ENCODE peak calls at places on chromosomes 3 and 15, in eight cellular contexts. One of them, this sample, is unnamed.

GRCh38 chr3:159654183-159655134 is 334.2 kb upstream of the IL12A start:
- DNase-seq in HepG2: no peak
- DNase-seq in A549: no peak
- DNase-seq in HCT116: no peak
- DNase-seq in endothelial cell of umbilical vein: no peak
- DNase-seq in K562: no peak
- DNase-seq in GM12878: no peak
- DNase-seq in H1: no peak
- DNase-seq in this sample: no peak

GRCh38 chr3:71358243-71358642 is 225.3 kb downstream of the FOXP1 start:
- DNase-seq in HepG2: no peak
- DNase-seq in A549: no peak
- DNase-seq in HCT116: no peak
- DNase-seq in endothelial cell of umbilical vein: no peak
- DNase-seq in K562: no peak
- DNase-seq in GM12878: no peak
- DNase-seq in H1: no peak
- DNase-seq in this sample: no peak

GRCh38 chr3:153343988-153344782 is 182.2 kb downstream of the RAP2B start:
- DNase-seq in HepG2: no peak
- DNase-seq in A549: no peak
- DNase-seq in HCT116: no peak
- DNase-seq in endothelial cell of umbilical vein: no peak
- DNase-seq in K562: no peak
- DNase-seq in GM12878: no peak
- DNase-seq in H1: no peak
- DNase-seq in this sample: no peak

GRCh38 chr3:126540342-126540849 is 16.4 kb downstream of the CHST13 start:
- DNase-seq in HepG2: no peak
- DNase-seq in A549: peak
- DNase-seq in HCT116: peak
- DNase-seq in endothelial cell of umbilical vein: peak
- DNase-seq in K562: no peak
- DNase-seq in GM12878: no peak
- DNase-seq in H1: no peak
- DNase-seq in this sample: peak

GRCh38 chr3:149004622-149005021 is 13.3 kb downstream of the GYG1 start:
- DNase-seq in HepG2: no peak
- DNase-seq in A549: no peak
- DNase-seq in HCT116: no peak
- DNase-seq in endothelial cell of umbilical vein: no peak
- DNase-seq in K562: no peak
- DNase-seq in GM12878: no peak
- DNase-seq in H1: no peak
- DNase-seq in this sample: no peak

GRCh38 chr3:130084581-130084980 is 3.0 kb downstream of the ALG1L2 start:
- DNase-seq in HepG2: no peak
- DNase-seq in A549: no peak
- DNase-seq in HCT116: no peak
- DNase-seq in endothelial cell of umbilical vein: no peak
- DNase-seq in K562: peak
- DNase-seq in GM12878: no peak
- DNase-seq in H1: no peak
- DNase-seq in this sample: no peak

GRCh38 chr3:40258555-40258954 is 51.0 kb upstream of the EIF1B start:
- DNase-seq in HepG2: no peak
- DNase-seq in A549: peak
- DNase-seq in HCT116: peak
- DNase-seq in endothelial cell of umbilical vein: no peak
- DNase-seq in K562: no peak
- DNase-seq in GM12878: no peak
- DNase-seq in H1: peak
- DNase-seq in this sample: peak

GRCh38 chr3:172357850-172358754 is 90.2 kb downstream of the GHSR start:
- DNase-seq in HepG2: no peak
- DNase-seq in A549: no peak
- DNase-seq in HCT116: no peak
- DNase-seq in endothelial cell of umbilical vein: no peak
- DNase-seq in K562: no peak
- DNase-seq in GM12878: no peak
- DNase-seq in H1: no peak
- DNase-seq in this sample: peak

GRCh38 chr3:52095990-52096775 is 39.8 kb upstream of the DUSP7 start:
- DNase-seq in HepG2: no peak
- DNase-seq in A549: no peak
- DNase-seq in HCT116: no peak
- DNase-seq in endothelial cell of umbilical vein: no peak
- DNase-seq in K562: no peak
- DNase-seq in GM12878: no peak
- DNase-seq in H1: no peak
- DNase-seq in this sample: no peak

GRCh38 chr3:52094591-52095485 is 38.5 kb upstream of the DUSP7 start:
- DNase-seq in HepG2: no peak
- DNase-seq in A549: no peak
- DNase-seq in HCT116: no peak
- DNase-seq in endothelial cell of umbilical vein: no peak
- DNase-seq in K562: no peak
- DNase-seq in GM12878: no peak
- DNase-seq in H1: no peak
- DNase-seq in this sample: no peak

GRCh38 chr3:52102934-52103333 is 46.6 kb upstream of the DUSP7 start:
- DNase-seq in HepG2: no peak
- DNase-seq in A549: no peak
- DNase-seq in HCT116: no peak
- DNase-seq in endothelial cell of umbilical vein: no peak
- DNase-seq in K562: no peak
- DNase-seq in GM12878: no peak
- DNase-seq in H1: no peak
- DNase-seq in this sample: no peak

GRCh38 chr3:52098108-52098507 is 41.7 kb upstream of the DUSP7 start:
- DNase-seq in HepG2: no peak
- DNase-seq in A549: no peak
- DNase-seq in HCT116: no peak
- DNase-seq in endothelial cell of umbilical vein: no peak
- DNase-seq in K562: no peak
- DNase-seq in GM12878: no peak
- DNase-seq in H1: no peak
- DNase-seq in this sample: no peak

DNA sequence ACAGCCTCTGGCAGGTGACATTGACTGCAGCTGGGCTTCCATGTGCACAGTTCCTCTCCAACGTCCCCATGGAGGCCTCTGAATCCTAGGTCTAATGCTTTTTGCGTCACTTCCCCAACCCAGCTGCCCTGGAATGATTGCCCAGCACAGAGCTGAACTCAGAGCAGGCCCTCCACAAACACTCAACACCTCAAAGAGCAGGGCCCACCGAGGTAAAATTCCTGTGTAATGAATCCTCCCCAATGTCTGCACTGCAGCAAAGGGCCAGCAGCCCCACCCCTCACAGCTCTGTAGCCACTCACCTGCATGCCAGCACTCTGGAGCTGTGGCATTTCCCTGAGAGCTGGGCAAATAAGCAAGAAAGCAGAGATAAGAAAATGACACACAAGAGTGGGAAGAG is 42.6 kb upstream of the DUSP7 start:
- DNase-seq in HepG2: peak
- DNase-seq in A549: no peak
- DNase-seq in HCT116: no peak
- DNase-seq in endothelial cell of umbilical vein: no peak
- DNase-seq in K562: no peak
- DNase-seq in GM12878: no peak
- DNase-seq in H1: no peak
- DNase-seq in this sample: no peak
- TF ChIP-seq MAX in HepG2: no peak
- TF ChIP-seq MAX in A549: no peak
- TF ChIP-seq MAX in HCT116: no peak
- TF ChIP-seq MAX in endothelial cell of umbilical vein: no peak
- TF ChIP-seq MAX in K562: no peak
- TF ChIP-seq MAX in GM12878: no peak
- TF ChIP-seq MAX in H1: no peak
- TF ChIP-seq MAX in this sample: no peak

DNA sequence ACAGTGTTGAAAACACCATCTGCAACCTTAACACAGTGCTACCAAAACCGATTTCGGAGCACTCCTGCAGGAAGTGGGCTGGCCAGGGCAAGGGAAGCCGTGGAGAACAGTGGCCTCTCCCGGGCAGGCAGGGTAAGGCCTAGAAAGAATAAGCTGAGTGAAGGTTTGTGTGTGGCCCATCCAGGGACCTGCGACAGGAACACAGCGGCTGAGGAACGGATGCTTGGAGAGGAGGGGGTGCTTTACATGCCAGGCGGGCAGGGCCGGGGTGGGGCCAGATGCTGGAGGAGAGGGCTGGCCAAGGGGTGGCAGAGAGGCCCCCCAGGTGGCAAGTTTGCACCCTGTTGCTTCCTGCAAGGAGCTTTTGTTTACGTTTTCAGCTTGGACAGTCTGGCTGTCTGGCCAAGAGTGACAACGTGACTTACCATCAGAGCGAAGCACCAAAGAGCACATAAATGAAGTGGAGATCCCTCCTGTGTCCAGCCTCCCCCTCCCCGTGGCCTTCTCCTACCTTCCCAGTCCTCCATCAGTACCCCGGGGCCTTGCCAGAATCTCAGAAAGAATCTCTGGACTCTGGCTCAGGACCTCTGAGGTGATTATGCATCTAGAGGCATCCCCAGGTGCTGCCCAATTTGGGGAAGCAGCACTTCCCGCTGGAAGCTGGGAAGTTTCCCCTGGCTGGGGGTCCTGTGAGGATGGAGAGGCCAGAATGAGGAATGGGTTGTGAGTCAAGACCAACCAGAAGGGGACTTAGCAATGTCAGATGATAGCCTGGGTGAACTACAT is 156.4 kb downstream of the PGPEP1L start:
- DNase-seq in HepG2: peak
- DNase-seq in A549: peak
- DNase-seq in HCT116: peak
- DNase-seq in endothelial cell of umbilical vein: peak
- DNase-seq in K562: peak
- DNase-seq in GM12878: no peak
- DNase-seq in H1: peak
- DNase-seq in this sample: peak
- H3K4me3 ChIP-seq in HepG2: no peak
- H3K4me3 ChIP-seq in A549: peak
- H3K4me3 ChIP-seq in HCT116: peak
- H3K4me3 ChIP-seq in endothelial cell of umbilical vein: no peak
- H3K4me3 ChIP-seq in K562: no peak
- H3K4me3 ChIP-seq in GM12878: no peak
- H3K4me3 ChIP-seq in H1: peak
- H3K4me3 ChIP-seq in this sample: peak

DNA sequence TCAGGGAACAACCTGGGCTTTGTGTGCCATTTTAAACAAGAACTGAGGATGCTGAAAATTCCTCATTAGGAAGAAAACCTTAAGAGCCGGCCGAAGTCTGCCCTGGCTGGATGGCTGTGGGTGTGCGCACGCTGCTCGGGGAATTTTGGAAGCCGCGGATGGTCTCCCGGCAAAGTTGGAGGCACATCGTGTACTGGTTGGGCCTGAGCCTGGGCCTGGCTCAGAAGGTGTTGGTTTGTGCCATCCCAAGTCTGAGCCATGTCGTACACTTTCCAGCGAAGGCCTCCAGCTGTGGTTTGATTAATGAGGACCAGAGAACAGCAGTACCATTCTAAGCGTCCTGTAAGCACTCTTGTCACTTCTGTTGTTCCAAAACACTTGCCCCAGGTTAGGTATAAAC is 188.2 kb downstream of the ATP10A start:
- DNase-seq in HepG2: no peak
- DNase-seq in A549: no peak
- DNase-seq in HCT116: no peak
- DNase-seq in endothelial cell of umbilical vein: no peak
- DNase-seq in K562: no peak
- DNase-seq in GM12878: no peak
- DNase-seq in H1: no peak
- DNase-seq in this sample: no peak
- TF ChIP-seq POLR2A in HepG2: no peak
- TF ChIP-seq POLR2A in A549: no peak
- TF ChIP-seq POLR2A in HCT116: no peak
- TF ChIP-seq POLR2A in endothelial cell of umbilical vein: no peak
- TF ChIP-seq POLR2A in K562: no peak
- TF ChIP-seq POLR2A in GM12878: no peak
- TF ChIP-seq POLR2A in H1: no peak
- TF ChIP-seq POLR2A in this sample: no peak

DNA sequence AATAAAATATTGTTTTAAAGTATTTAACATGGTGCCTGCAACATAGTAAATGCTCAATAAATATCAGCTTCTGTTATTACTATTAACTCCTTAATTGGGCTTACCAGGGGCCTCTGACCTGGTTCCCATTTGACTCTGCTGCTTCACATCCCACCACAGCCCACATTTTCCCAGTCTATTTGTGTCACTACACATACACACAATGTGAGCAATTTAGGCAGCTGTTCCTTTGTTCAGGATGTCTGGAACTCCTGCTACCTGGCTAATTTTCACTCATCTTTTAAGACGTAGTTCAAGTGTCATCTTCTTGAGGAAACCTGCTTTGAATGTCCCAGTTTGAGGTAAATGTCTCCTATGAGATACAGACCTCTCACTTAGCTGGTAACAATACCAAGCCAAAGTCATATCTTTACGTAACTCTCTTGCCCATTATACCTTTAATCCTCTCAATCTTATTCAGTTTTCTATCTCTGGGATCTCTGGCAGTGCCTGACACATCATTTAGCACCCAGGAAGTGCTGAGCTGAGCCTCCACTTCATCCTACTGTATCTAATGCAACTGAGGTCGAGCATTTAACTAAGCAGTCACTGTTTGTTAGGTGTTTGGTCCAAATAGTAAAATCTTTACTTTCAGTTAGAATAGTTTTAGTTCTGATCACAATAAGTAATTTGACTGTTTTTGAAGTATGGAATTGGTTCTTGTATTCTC is 4.5 kb downstream of the TGFBR2 start:
- DNase-seq in HepG2: no peak
- DNase-seq in A549: no peak
- DNase-seq in HCT116: no peak
- DNase-seq in endothelial cell of umbilical vein: no peak
- DNase-seq in K562: no peak
- DNase-seq in GM12878: no peak
- DNase-seq in H1: no peak
- DNase-seq in this sample: no peak
- TF ChIP-seq MAX in HepG2: no peak
- TF ChIP-seq MAX in A549: no peak
- TF ChIP-seq MAX in HCT116: no peak
- TF ChIP-seq MAX in endothelial cell of umbilical vein: no peak
- TF ChIP-seq MAX in K562: no peak
- TF ChIP-seq MAX in GM12878: no peak
- TF ChIP-seq MAX in H1: no peak
- TF ChIP-seq MAX in this sample: no peak